ENCODE peak calls at places on chromosomes 11 and 22, in six cellular contexts. W is HepG2, F is HCT116, G is right lobe of liver, C is heart left ventricle, Q is A549. A is an unnamed sample.
A peak's percentile ranks its signal among the peaks of the same experiment; 100 is the strongest.

GRCh38 chr22:36435516-36436415 is 45.7 kb downstream of the TXN2 start:
- ATAC-seq in C (no peak), Q (no peak), F (no peak), W (peak; percentile 77), G (peak; percentile 87), A (peak; percentile 8)

GRCh38 chr22:19720150-19720827 is 3.0 kb upstream of the GP1BB start:
- ATAC-seq in C (no peak), W (no peak), G (no peak), Q (no peak), F (no peak), A (no peak)

GRCh38 chr11:91926967-91927366 is 297.7 kb upstream of the FAT3 start:
- ATAC-seq in C (no peak), Q (no peak), G (no peak), F (no peak), W (no peak), A (peak; percentile 71)

GRCh38 chr11:11857769-11858168 is 16.0 kb downstream of the USP47 start:
- ATAC-seq in Q (no peak), G (peak; percentile 95), F (no peak), C (no peak), W (no peak), A (no peak)

GRCh38 chr11:2586091-2586792 is 113.6 kb downstream of the KCNQ1OT1 start:
- ATAC-seq in W (no peak), C (no peak), F (no peak), G (no peak), Q (no peak), A (no peak)

GRCh38 chr11:119318240-119319135 is 1.6 kb upstream of the MCAM start:
- ATAC-seq in G (peak; percentile 28), C (peak; percentile 1), W (peak; percentile 34), F (no peak), Q (no peak), A (peak; percentile 40)

GRCh38 chr11:47330002-47330911 is 22.2 kb downstream of the MYBPC3 start:
- ATAC-seq in W (peak; percentile 19), C (peak; percentile 38), F (peak; percentile 52), G (peak; percentile 40), Q (no peak), A (peak; percentile 54)

GRCh38 chr11:17498475-17498874 is 21.8 kb upstream of the ABCC8 start:
- ATAC-seq in Q (no peak), F (peak; percentile 46), W (peak; percentile 58), G (no peak), C (no peak), A (no peak)

GRCh38 chr11:77322506-77322905 is 21.0 kb upstream of the GDPD4 start:
- ATAC-seq in Q (no peak), W (no peak), C (no peak), F (no peak), G (no peak), A (peak; percentile 81)

GRCh38 chr11:70954471-70954870 is 297.9 kb downstream of the SHANK2 start:
- ATAC-seq in C (peak; percentile 48), W (no peak), G (no peak), Q (no peak), F (no peak), A (no peak)

GRCh38 chr11:117520201-117520600 is 192.5 kb downstream of the CEP164 start:
- ATAC-seq in C (no peak), W (no peak), Q (no peak), F (peak; percentile 22), G (no peak), A (no peak)

GRCh38 chr11:64862914-64863313 is 15.5 kb downstream of the EHD1 start:
- ATAC-seq in C (peak; percentile 13), W (no peak), G (no peak), F (no peak), Q (no peak), A (no peak)

GRCh38 chr11:94245121-94245520 is 59.3 kb upstream of the IZUMO1R start:
- ATAC-seq in C (no peak), Q (no peak), W (no peak), F (no peak), G (no peak), A (no peak)

GRCh38 chr22:28819253-28820096 is 19.1 kb upstream of the XBP1 start:
- ATAC-seq in G (peak; percentile 87), W (peak; percentile 83), C (peak; percentile 11), F (no peak), Q (no peak), A (no peak)

GRCh38 chr11:117438371-117439000 is 110.8 kb downstream of the CEP164 start:
- ATAC-seq in Q (no peak), W (no peak), F (no peak), C (no peak), G (no peak), A (no peak)

GRCh38 chr11:116874251-116874650 is 36.8 kb upstream of the APOA1 start:
- ATAC-seq in C (peak; percentile 73), G (no peak), W (no peak), F (no peak), Q (no peak), A (no peak)

GRCh38 chr11:65133724-65134123 is 595 bp downstream of the SYVN1 start:
- ATAC-seq in G (no peak), Q (no peak), C (no peak), F (no peak), W (no peak), A (no peak)

GRCh38 chr11:133015457-133015856 is 516.8 kb downstream of the OPCML start:
- ATAC-seq in W (no peak), F (no peak), C (no peak), G (no peak), Q (no peak), A (no peak)

GRCh38 chr11:128931661-128932060 is 11.0 kb downstream of the TP53AIP1 start:
- ATAC-seq in F (no peak), W (no peak), G (no peak), C (no peak), Q (no peak), A (no peak)

GRCh38 chr22:17980638-17981051 is 43.7 kb downstream of the MICAL3 start:
- ATAC-seq in F (no peak), Q (no peak), W (no peak), C (peak; percentile 86), G (peak; percentile 43), A (peak; percentile 36)

GRCh38 chr22:36334838-36335603 is 52.7 kb downstream of the MYH9 start:
- ATAC-seq in G (no peak), C (peak; percentile 16), W (peak; percentile 21), F (no peak), Q (no peak), A (peak; percentile 35)

GRCh38 chr11:134294664-134295063 is 18.5 kb downstream of the GLB1L3 start:
- ATAC-seq in C (no peak), W (no peak), F (no peak), Q (no peak), G (no peak), A (no peak)

GRCh38 chr11:66782726-66783125 is 53.7 kb upstream of the SPTBN2 start:
- ATAC-seq in F (no peak), W (no peak), C (no peak), Q (no peak), G (no peak), A (no peak)

GRCh38 chr11:130471731-130472433 is 23.4 kb downstream of the ADAMTS15 start:
- ATAC-seq in G (no peak), Q (no peak), C (no peak), F (no peak), W (no peak), A (no peak)

GRCh38 chr22:38681784-38682335 is at the start of gene TOMM22:
- ATAC-seq in G (peak; percentile 100), Q (peak; percentile 99), F (peak; percentile 98), W (peak; percentile 99), C (peak; percentile 99), A (peak; percentile 98)
- TF ChIP-seq POLR2A in G (peak; percentile 76), Q (peak; percentile 60), F (peak; percentile 77), W (peak; percentile 93), C (no peak), A (peak; percentile 39)

DNA sequence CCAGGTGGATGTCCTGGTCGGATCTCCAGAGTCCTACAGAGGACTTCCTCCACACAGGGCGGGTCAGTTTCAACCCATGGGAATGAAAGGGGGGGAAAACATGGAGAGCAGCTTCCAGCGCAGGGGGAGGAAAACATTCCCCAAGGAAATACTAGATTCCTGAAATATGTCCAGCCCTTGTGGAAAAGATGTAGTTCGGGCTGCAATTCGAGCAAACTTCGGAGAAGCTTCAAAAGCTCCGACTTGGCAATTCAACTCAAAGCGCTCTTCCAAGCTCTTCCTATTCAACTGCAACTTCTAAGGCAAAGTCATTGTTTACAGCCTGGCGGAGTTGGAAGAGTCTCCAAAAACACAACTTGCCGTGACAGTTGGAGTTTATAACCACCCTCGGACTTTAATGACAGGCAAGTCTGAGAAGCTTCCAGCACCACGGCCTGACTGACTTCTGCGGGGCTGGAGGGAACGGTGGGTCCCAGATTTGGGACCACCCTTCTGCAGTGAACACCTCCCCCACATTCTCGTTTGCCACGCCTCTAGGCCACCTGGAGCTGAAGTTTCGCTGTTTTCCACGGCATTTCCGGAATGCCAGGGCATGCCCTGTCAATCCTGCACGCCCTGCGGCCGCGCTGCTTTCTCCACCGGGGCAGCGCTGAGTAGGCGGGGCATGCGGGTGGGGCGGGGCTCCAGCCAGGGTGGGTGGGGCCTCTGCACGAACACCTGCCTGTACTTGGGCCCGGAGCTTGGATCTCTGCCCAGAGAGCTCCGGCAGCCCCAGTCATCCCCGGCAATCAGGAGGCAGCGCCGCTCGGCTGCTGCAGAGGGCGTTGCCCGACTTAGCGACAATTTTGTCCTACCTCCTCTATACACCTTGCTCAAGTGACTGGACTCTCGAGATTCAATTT is 49.0 kb upstream of the BIRC3 start:
- ATAC-seq in W (peak; percentile 90), Q (peak; percentile 97), C (peak; percentile 98), F (peak; percentile 92), G (peak; percentile 99), A (peak; percentile 87)
- TF ChIP-seq CTCF in W (peak; percentile 69), Q (peak; percentile 46), C (peak; percentile 47), F (peak; percentile 52), G (peak; percentile 75), A (peak; percentile 21)

GRCh38 chr11:96306933-96307747 is 35.9 kb downstream of the MAML2 start:
- ATAC-seq in W (peak; percentile 83), Q (peak; percentile 96), G (peak; percentile 87), C (peak; percentile 95), F (peak; percentile 74), A (peak; percentile 92)

GRCh38 chr11:96306600-96306932 is 36.4 kb downstream of the MAML2 start:
- ATAC-seq in F (peak; percentile 9), Q (no peak), W (no peak), G (no peak), C (no peak), A (no peak)

GRCh38 chr11:96309001-96309642 is 33.9 kb downstream of the MAML2 start:
- ATAC-seq in F (no peak), G (no peak), Q (no peak), W (no peak), C (no peak), A (no peak)

GRCh38 chr11:96309643-96310017 is 33.4 kb downstream of the MAML2 start:
- ATAC-seq in F (no peak), W (no peak), G (no peak), Q (no peak), C (no peak), A (no peak)

GRCh38 chr11:96307748-96308133 is 35.3 kb downstream of the MAML2 start:
- ATAC-seq in Q (peak; percentile 71), C (peak; percentile 48), G (peak; percentile 26), F (peak; percentile 77), W (no peak), A (no peak)
- H3K4me3 ChIP-seq in Q (peak overlapping the region; percentile 31), C (peak overlapping the region; percentile 13), G (no peak overlapping the region), F (peak overlapping the region; percentile 24), W (no peak overlapping the region), A (peak overlapping the region; percentile 37)

DNA sequence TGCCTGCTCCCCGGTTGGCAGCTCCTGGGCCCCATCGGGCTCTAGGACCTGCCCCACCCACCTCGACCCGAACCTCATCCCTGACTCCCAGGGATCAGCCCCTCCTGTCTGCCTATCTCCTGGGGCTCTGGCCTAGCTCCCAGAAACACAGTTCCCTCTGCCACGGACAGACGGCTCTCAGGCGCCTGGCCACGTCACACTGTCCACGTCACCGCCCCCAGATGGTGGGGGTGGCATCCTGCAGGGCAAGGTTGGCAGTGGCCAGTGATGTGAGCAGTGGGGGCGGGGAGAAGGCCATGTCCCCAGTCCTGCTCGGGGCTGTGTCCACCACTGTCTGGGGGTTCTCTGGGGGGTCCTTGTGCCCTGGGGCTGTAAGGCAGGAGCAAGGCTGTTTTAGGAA is 29.2 kb downstream of the SYT7 start:
- ATAC-seq in G (no peak), F (peak; percentile 89), C (peak; percentile 84), W (no peak), Q (peak; percentile 24), A (no peak)
- TF ChIP-seq POLR2A in G (no peak), F (no peak), C (no peak), W (no peak), Q (no peak), A (no peak)

A was measured in gastroesophageal sphincter.